ENCODE peak calls at places on chromosomes 4 and X, in nine cellular contexts. One of them, this sample, is unnamed.
A peak's percentile ranks its signal among the peaks of the same experiment; 100 is the strongest.

GRCh38 chrX:46912098-46912672 is at the start of gene JADE3:
- DNase-seq in kidney: peak; percentile 90
- DNase-seq in cardiac muscle cell: peak; percentile 84
- DNase-seq in tibial nerve: peak; percentile 33
- DNase-seq in K562: peak; percentile 70
- DNase-seq in astrocyte: peak; percentile 58
- DNase-seq in small intestine: peak; percentile 72
- DNase-seq in psoas muscle: peak; percentile 67
- DNase-seq in heart left ventricle: peak; percentile 86
- DNase-seq in this sample: peak; percentile 85

GRCh38 chrX:102958794-102959193 is 21.7 kb downstream of the RAB40AL start:
- DNase-seq in cardiac muscle cell: no peak
- DNase-seq in K562: peak; percentile 14
- DNase-seq in kidney: no peak
- DNase-seq in small intestine: no peak
- DNase-seq in astrocyte: no peak
- DNase-seq in tibial nerve: no peak
- DNase-seq in psoas muscle: no peak
- DNase-seq in heart left ventricle: no peak
- DNase-seq in this sample: no peak

GRCh38 chr4:25001499-25001898 is 29.2 kb downstream of the LGI2 start:
- DNase-seq in psoas muscle: no peak
- DNase-seq in K562: no peak
- DNase-seq in tibial nerve: no peak
- DNase-seq in cardiac muscle cell: no peak
- DNase-seq in kidney: no peak
- DNase-seq in small intestine: no peak
- DNase-seq in heart left ventricle: no peak
- DNase-seq in astrocyte: peak; percentile 9
- DNase-seq in this sample: no peak

GRCh38 chr4:163251204-163251603 is 81.2 kb downstream of the NPY1R start:
- DNase-seq in small intestine: no peak
- DNase-seq in cardiac muscle cell: peak; percentile 22
- DNase-seq in astrocyte: no peak
- DNase-seq in K562: no peak
- DNase-seq in tibial nerve: no peak
- DNase-seq in psoas muscle: no peak
- DNase-seq in heart left ventricle: no peak
- DNase-seq in kidney: no peak
- DNase-seq in this sample: no peak

GRCh38 chr4:153748378-153748777 is 11.4 kb downstream of the RNF175 start:
- DNase-seq in astrocyte: peak; percentile 70
- DNase-seq in heart left ventricle: no peak
- DNase-seq in K562: no peak
- DNase-seq in tibial nerve: no peak
- DNase-seq in psoas muscle: peak; percentile 35
- DNase-seq in cardiac muscle cell: no peak
- DNase-seq in small intestine: no peak
- DNase-seq in kidney: no peak
- DNase-seq in this sample: no peak

GRCh38 chr4:149690726-149691125 is 124.9 kb downstream of the IQCM start:
- DNase-seq in tibial nerve: no peak
- DNase-seq in astrocyte: no peak
- DNase-seq in psoas muscle: no peak
- DNase-seq in heart left ventricle: no peak
- DNase-seq in kidney: no peak
- DNase-seq in small intestine: no peak
- DNase-seq in K562: no peak
- DNase-seq in cardiac muscle cell: no peak
- DNase-seq in this sample: no peak

GRCh38 chr4:159204566-159204965 is 101.7 kb downstream of the RAPGEF2 start:
- DNase-seq in cardiac muscle cell: no peak
- DNase-seq in kidney: no peak
- DNase-seq in tibial nerve: no peak
- DNase-seq in astrocyte: no peak
- DNase-seq in heart left ventricle: no peak
- DNase-seq in K562: no peak
- DNase-seq in small intestine: no peak
- DNase-seq in psoas muscle: no peak
- DNase-seq in this sample: no peak

GRCh38 chr4:74752798-74753197 is 41.5 kb downstream of the BTC start:
- DNase-seq in kidney: no peak
- DNase-seq in heart left ventricle: no peak
- DNase-seq in tibial nerve: no peak
- DNase-seq in K562: no peak
- DNase-seq in psoas muscle: no peak
- DNase-seq in small intestine: no peak
- DNase-seq in astrocyte: no peak
- DNase-seq in cardiac muscle cell: no peak
- DNase-seq in this sample: no peak

GRCh38 chr4:146582864-146583263 is 55.8 kb upstream of the POU4F2 start:
- DNase-seq in kidney: no peak
- DNase-seq in tibial nerve: no peak
- DNase-seq in astrocyte: no peak
- DNase-seq in small intestine: no peak
- DNase-seq in heart left ventricle: no peak
- DNase-seq in cardiac muscle cell: no peak
- DNase-seq in psoas muscle: no peak
- DNase-seq in K562: peak; percentile 7
- DNase-seq in this sample: no peak

GRCh38 chr4:120066182-120066524 is 495 bp downstream of the MAD2L1 start:
- DNase-seq in small intestine: no peak
- DNase-seq in heart left ventricle: no peak
- DNase-seq in tibial nerve: no peak
- DNase-seq in cardiac muscle cell: peak; percentile 20
- DNase-seq in astrocyte: peak; percentile 58
- DNase-seq in psoas muscle: no peak
- DNase-seq in kidney: no peak
- DNase-seq in K562: no peak
- DNase-seq in this sample: no peak

GRCh38 chr4:174763454-174764104 is 65.5 kb downstream of the GLRA3 start:
- DNase-seq in K562: no peak
- DNase-seq in cardiac muscle cell: no peak
- DNase-seq in heart left ventricle: no peak
- DNase-seq in small intestine: no peak
- DNase-seq in astrocyte: peak; percentile 31
- DNase-seq in psoas muscle: no peak
- DNase-seq in kidney: no peak
- DNase-seq in tibial nerve: no peak
- DNase-seq in this sample: no peak

GRCh38 chrX:119488749-119489148 is 20.5 kb downstream of the SLC25A5 start:
- DNase-seq in K562: peak; percentile 50
- DNase-seq in astrocyte: no peak
- DNase-seq in kidney: no peak
- DNase-seq in tibial nerve: peak; percentile 72
- DNase-seq in heart left ventricle: no peak
- DNase-seq in psoas muscle: peak; percentile 25
- DNase-seq in small intestine: peak; percentile 69
- DNase-seq in cardiac muscle cell: peak; percentile 50
- DNase-seq in this sample: no peak

GRCh38 chr4:139692300-139693012 is 26.8 kb downstream of the MGST2 start:
- DNase-seq in psoas muscle: no peak
- DNase-seq in K562: peak; percentile 25
- DNase-seq in heart left ventricle: no peak
- DNase-seq in cardiac muscle cell: peak; percentile 51
- DNase-seq in astrocyte: no peak
- DNase-seq in kidney: no peak
- DNase-seq in tibial nerve: no peak
- DNase-seq in small intestine: peak; percentile 69
- DNase-seq in this sample: no peak

GRCh38 chr4:10589808-10590207 is 94.8 kb downstream of the CLNK start:
- DNase-seq in kidney: no peak
- DNase-seq in heart left ventricle: no peak
- DNase-seq in small intestine: no peak
- DNase-seq in K562: no peak
- DNase-seq in cardiac muscle cell: no peak
- DNase-seq in psoas muscle: no peak
- DNase-seq in tibial nerve: no peak
- DNase-seq in astrocyte: no peak
- DNase-seq in this sample: no peak

DNA sequence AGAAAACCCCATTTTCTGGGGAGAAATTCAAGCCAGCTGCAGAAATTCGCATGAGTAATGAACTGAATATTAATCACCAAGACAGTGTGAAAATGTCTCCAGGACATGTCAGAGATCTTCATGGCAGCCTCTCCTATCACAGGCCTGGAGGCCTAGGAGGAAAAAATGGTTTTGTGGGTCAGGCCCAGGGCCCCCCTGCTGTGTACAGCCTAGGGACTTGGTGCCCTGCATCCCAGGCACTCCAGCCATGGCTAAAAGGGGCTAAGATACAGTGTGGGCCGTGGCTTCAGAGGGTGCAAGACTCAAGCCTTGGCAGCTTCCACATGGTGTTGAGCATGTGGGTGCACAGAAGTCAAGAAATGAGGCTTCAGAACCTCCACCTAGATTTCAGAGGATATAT is 185.9 kb upstream of the GATB start:
- DNase-seq in kidney: no peak
- DNase-seq in small intestine: no peak
- DNase-seq in K562: no peak
- DNase-seq in psoas muscle: no peak
- DNase-seq in cardiac muscle cell: no peak
- DNase-seq in heart left ventricle: no peak
- DNase-seq in astrocyte: no peak
- DNase-seq in tibial nerve: no peak
- DNase-seq in this sample: no peak
- H3K9me3 ChIP-seq in kidney: no peaks in the 10 kb centered on the region
- H3K9me3 ChIP-seq in small intestine: peaks cover 1% of the 10 kb centered on the region
- H3K9me3 ChIP-seq in K562: no peaks in the 10 kb centered on the region
- H3K9me3 ChIP-seq in psoas muscle: peaks cover 3% of the 10 kb centered on the region
- H3K9me3 ChIP-seq in cardiac muscle cell: no peaks in the 10 kb centered on the region
- H3K9me3 ChIP-seq in heart left ventricle: peaks cover 14% of the 10 kb centered on the region
- H3K9me3 ChIP-seq in astrocyte: peaks cover 6% of the 10 kb centered on the region
- H3K9me3 ChIP-seq in tibial nerve: no peaks in the 10 kb centered on the region
- H3K9me3 ChIP-seq in this sample: peaks cover 36% of the 10 kb centered on the region

GRCh38 chr4:48127231-48127881 is 6.7 kb downstream of the TXK start:
- DNase-seq in astrocyte: peak; percentile 2
- DNase-seq in cardiac muscle cell: peak; percentile 26
- DNase-seq in tibial nerve: no peak
- DNase-seq in K562: no peak
- DNase-seq in small intestine: no peak
- DNase-seq in heart left ventricle: no peak
- DNase-seq in psoas muscle: no peak
- DNase-seq in kidney: no peak
- DNase-seq in this sample: no peak
- H3K4me3 ChIP-seq in astrocyte: peak overlapping the region; percentile 31
- H3K4me3 ChIP-seq in cardiac muscle cell: no peak overlapping the region
- H3K4me3 ChIP-seq in tibial nerve: peak overlapping the region; percentile 41
- H3K4me3 ChIP-seq in K562: no peak overlapping the region
- H3K4me3 ChIP-seq in small intestine: no peak overlapping the region
- H3K4me3 ChIP-seq in heart left ventricle: no peak overlapping the region
- H3K4me3 ChIP-seq in psoas muscle: peak overlapping the region; percentile 40
- H3K4me3 ChIP-seq in kidney: no peak overlapping the region
- H3K4me3 ChIP-seq in this sample: peak overlapping the region; percentile 43

DNA sequence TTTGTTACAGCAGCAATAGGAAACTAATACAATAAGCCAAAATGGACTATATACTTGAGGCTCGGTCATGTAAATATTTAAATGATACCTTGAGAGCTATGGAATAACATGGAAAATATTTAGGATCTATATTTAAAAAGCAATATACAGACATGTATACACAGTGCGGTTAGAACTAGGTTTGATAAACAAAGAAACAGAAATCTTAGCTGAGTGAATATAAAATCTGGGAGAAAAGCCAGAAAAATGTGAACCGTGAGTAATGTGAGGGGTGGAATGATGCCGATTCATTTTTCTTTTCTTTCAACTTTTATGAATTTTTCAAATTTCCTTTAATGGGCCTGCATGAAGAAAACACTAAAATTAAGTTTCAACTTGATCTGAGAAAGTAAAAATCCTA is 104.1 kb downstream of the ATXN3L start:
- DNase-seq in psoas muscle: no peak
- DNase-seq in kidney: no peak
- DNase-seq in cardiac muscle cell: no peak
- DNase-seq in astrocyte: peak; percentile 47
- DNase-seq in tibial nerve: no peak
- DNase-seq in K562: no peak
- DNase-seq in heart left ventricle: no peak
- DNase-seq in small intestine: no peak
- DNase-seq in this sample: no peak
- H3K27ac ChIP-seq in psoas muscle: no peak overlapping the region
- H3K27ac ChIP-seq in kidney: no peak overlapping the region
- H3K27ac ChIP-seq in cardiac muscle cell: no peak overlapping the region
- H3K27ac ChIP-seq in astrocyte: peak overlapping the region; percentile 31
- H3K27ac ChIP-seq in tibial nerve: peak overlapping the region; percentile 38
- H3K27ac ChIP-seq in K562: no peak overlapping the region
- H3K27ac ChIP-seq in heart left ventricle: no peak overlapping the region
- H3K27ac ChIP-seq in small intestine: no peak overlapping the region
- H3K27ac ChIP-seq in this sample: no peak overlapping the region

GRCh38 chr4:26116057-26116456 is 202.0 kb downstream of the SMIM20 start:
- DNase-seq in K562: no peak
- DNase-seq in kidney: no peak
- DNase-seq in small intestine: no peak
- DNase-seq in psoas muscle: no peak
- DNase-seq in tibial nerve: no peak
- DNase-seq in heart left ventricle: no peak
- DNase-seq in cardiac muscle cell: peak; percentile 3
- DNase-seq in astrocyte: no peak
- DNase-seq in this sample: no peak
- H3K9me3 ChIP-seq in K562: no peaks in the 10 kb centered on the region
- H3K9me3 ChIP-seq in kidney: peaks cover 4% of the 10 kb centered on the region
- H3K9me3 ChIP-seq in small intestine: no peaks in the 10 kb centered on the region
- H3K9me3 ChIP-seq in psoas muscle: peaks cover 12% of the 10 kb centered on the region
- H3K9me3 ChIP-seq in tibial nerve: no peaks in the 10 kb centered on the region
- H3K9me3 ChIP-seq in heart left ventricle: peaks cover 14% of the 10 kb centered on the region
- H3K9me3 ChIP-seq in cardiac muscle cell: no peaks in the 10 kb centered on the region
- H3K9me3 ChIP-seq in astrocyte: peaks cover 19% of the 10 kb centered on the region
- H3K9me3 ChIP-seq in this sample: peaks cover 11% of the 10 kb centered on the region

DNA sequence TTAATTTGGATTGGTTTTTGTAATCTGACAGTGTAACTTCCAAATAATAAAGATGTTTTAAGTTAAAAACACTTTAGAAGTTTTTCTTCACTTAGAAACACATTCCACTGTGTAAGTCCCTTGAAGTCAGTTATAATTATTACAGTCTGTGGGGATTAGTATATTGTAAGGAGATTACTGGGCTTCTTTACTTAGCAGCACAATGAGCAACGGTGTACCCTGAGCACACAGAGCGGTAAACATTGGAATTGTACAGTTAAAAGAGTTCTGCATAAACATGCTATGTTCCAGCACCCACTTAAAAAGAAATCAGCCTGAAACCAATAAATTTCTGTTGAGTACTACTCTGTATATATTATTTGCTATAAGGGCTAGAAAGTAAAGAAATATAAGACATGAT is 44.3 kb downstream of the CCSER1 start:
- DNase-seq in kidney: no peak
- DNase-seq in small intestine: no peak
- DNase-seq in psoas muscle: no peak
- DNase-seq in tibial nerve: no peak
- DNase-seq in K562: no peak
- DNase-seq in astrocyte: no peak
- DNase-seq in heart left ventricle: no peak
- DNase-seq in cardiac muscle cell: no peak
- DNase-seq in this sample: no peak
- H3K4me3 ChIP-seq in kidney: no peak overlapping the region
- H3K4me3 ChIP-seq in small intestine: no peak overlapping the region
- H3K4me3 ChIP-seq in psoas muscle: no peak overlapping the region
- H3K4me3 ChIP-seq in tibial nerve: no peak overlapping the region
- H3K4me3 ChIP-seq in K562: no peak overlapping the region
- H3K4me3 ChIP-seq in astrocyte: no peak overlapping the region
- H3K4me3 ChIP-seq in heart left ventricle: no peak overlapping the region
- H3K4me3 ChIP-seq in cardiac muscle cell: no peak overlapping the region
- H3K4me3 ChIP-seq in this sample: no peak overlapping the region

This sample was measured in spleen.